ENCODE peak calls at places on chromosomes 7 and 10, in six cellular contexts. One of them, this sample, is unnamed.

GRCh38 chr7:20224005-20224404 is 6.8 kb upstream of the MACC1 start:
- DNase-seq in fibroblast of mammary gland: peak; percentile 22
- DNase-seq in astrocyte of the spinal cord: no peak
- DNase-seq in lower lobe of right lung: no peak
- DNase-seq in neural progenitor cell: no peak
- DNase-seq in astrocyte: no peak
- DNase-seq in this sample: no peak

GRCh38 chr7:16004661-16005060 is 318.2 kb upstream of the MEOX2 start:
- DNase-seq in fibroblast of mammary gland: no peak
- DNase-seq in astrocyte of the spinal cord: no peak
- DNase-seq in lower lobe of right lung: no peak
- DNase-seq in neural progenitor cell: no peak
- DNase-seq in astrocyte: no peak
- DNase-seq in this sample: no peak

GRCh38 chr7:154640266-154640865 is 362.6 kb downstream of the PAXIP1 start:
- DNase-seq in fibroblast of mammary gland: no peak
- DNase-seq in astrocyte of the spinal cord: no peak
- DNase-seq in lower lobe of right lung: no peak
- DNase-seq in neural progenitor cell: peak; percentile 64
- DNase-seq in astrocyte: no peak
- DNase-seq in this sample: no peak

GRCh38 chr7:101164071-101164840 is 1.1 kb downstream of the VGF start:
- DNase-seq in fibroblast of mammary gland: peak; percentile 51
- DNase-seq in astrocyte of the spinal cord: peak; percentile 59
- DNase-seq in lower lobe of right lung: no peak
- DNase-seq in neural progenitor cell: peak; percentile 89
- DNase-seq in astrocyte: peak; percentile 51
- DNase-seq in this sample: no peak

GRCh38 chr7:129213828-129214227 is 11.0 kb upstream of the AHCYL2 start:
- DNase-seq in fibroblast of mammary gland: peak; percentile 14
- DNase-seq in astrocyte of the spinal cord: no peak
- DNase-seq in lower lobe of right lung: no peak
- DNase-seq in neural progenitor cell: peak; percentile 64
- DNase-seq in astrocyte: no peak
- DNase-seq in this sample: peak; percentile 44

GRCh38 chr7:76037310-76037709 is 10.5 kb downstream of the STYXL1 start:
- DNase-seq in fibroblast of mammary gland: peak; percentile 97
- DNase-seq in astrocyte of the spinal cord: peak; percentile 29
- DNase-seq in lower lobe of right lung: no peak
- DNase-seq in neural progenitor cell: no peak
- DNase-seq in astrocyte: peak; percentile 52
- DNase-seq in this sample: no peak

GRCh38 chr7:99129001-99129400 is 14.9 kb downstream of the SMURF1 start:
- DNase-seq in fibroblast of mammary gland: peak; percentile 48
- DNase-seq in astrocyte of the spinal cord: no peak
- DNase-seq in lower lobe of right lung: no peak
- DNase-seq in neural progenitor cell: no peak
- DNase-seq in astrocyte: no peak
- DNase-seq in this sample: no peak

GRCh38 chr10:124417846-124418725 is 637 bp downstream of the OAT start:
- DNase-seq in fibroblast of mammary gland: peak; percentile 47
- DNase-seq in astrocyte of the spinal cord: peak; percentile 65
- DNase-seq in lower lobe of right lung: peak; percentile 71
- DNase-seq in neural progenitor cell: peak; percentile 74
- DNase-seq in astrocyte: peak; percentile 45
- DNase-seq in this sample: peak; percentile 61

GRCh38 chr7:50339990-50340500 is 35.5 kb downstream of the IKZF1 start:
- DNase-seq in fibroblast of mammary gland: no peak
- DNase-seq in astrocyte of the spinal cord: no peak
- DNase-seq in lower lobe of right lung: no peak
- DNase-seq in neural progenitor cell: no peak
- DNase-seq in astrocyte: no peak
- DNase-seq in this sample: peak; percentile 79

GRCh38 chr7:128100225-128100948 is 69.2 kb upstream of the LRRC4 start:
- DNase-seq in fibroblast of mammary gland: peak; percentile 25
- DNase-seq in astrocyte of the spinal cord: no peak
- DNase-seq in lower lobe of right lung: no peak
- DNase-seq in neural progenitor cell: no peak
- DNase-seq in astrocyte: no peak
- DNase-seq in this sample: no peak

GRCh38 chr7:105759670-105760548 is 116.5 kb downstream of the ATXN7L1 start:
- DNase-seq in fibroblast of mammary gland: peak; percentile 77
- DNase-seq in astrocyte of the spinal cord: peak; percentile 74
- DNase-seq in lower lobe of right lung: no peak
- DNase-seq in neural progenitor cell: peak; percentile 57
- DNase-seq in astrocyte: peak; percentile 32
- DNase-seq in this sample: peak; percentile 40

GRCh38 chr10:77311186-77311585 is 326.4 kb downstream of the KCNMA1 start:
- DNase-seq in fibroblast of mammary gland: no peak
- DNase-seq in astrocyte of the spinal cord: no peak
- DNase-seq in lower lobe of right lung: no peak
- DNase-seq in neural progenitor cell: peak; percentile 92
- DNase-seq in astrocyte: no peak
- DNase-seq in this sample: no peak

GRCh38 chr10:15518256-15518655 is 147.2 kb upstream of the FAM171A1 start:
- DNase-seq in fibroblast of mammary gland: peak; percentile 30
- DNase-seq in astrocyte of the spinal cord: peak; percentile 29
- DNase-seq in lower lobe of right lung: no peak
- DNase-seq in neural progenitor cell: no peak
- DNase-seq in astrocyte: peak; percentile 15
- DNase-seq in this sample: no peak

GRCh38 chr10:124052561-124052960 is 40.8 kb downstream of the CHST15 start:
- DNase-seq in fibroblast of mammary gland: no peak
- DNase-seq in astrocyte of the spinal cord: no peak
- DNase-seq in lower lobe of right lung: no peak
- DNase-seq in neural progenitor cell: no peak
- DNase-seq in astrocyte: no peak
- DNase-seq in this sample: no peak

GRCh38 chr7:70006411-70006920 is 408.2 kb downstream of the AUTS2 start:
- DNase-seq in fibroblast of mammary gland: no peak
- DNase-seq in astrocyte of the spinal cord: no peak
- DNase-seq in lower lobe of right lung: no peak
- DNase-seq in neural progenitor cell: no peak
- DNase-seq in astrocyte: no peak
- DNase-seq in this sample: no peak

GRCh38 chr7:116500071-116500853 is 724 bp downstream of the CAV2 start:
- DNase-seq in fibroblast of mammary gland: peak; percentile 45
- DNase-seq in astrocyte of the spinal cord: peak; percentile 69
- DNase-seq in lower lobe of right lung: peak; percentile 61
- DNase-seq in neural progenitor cell: peak; percentile 38
- DNase-seq in astrocyte: peak; percentile 75
- DNase-seq in this sample: peak; percentile 79

GRCh38 chr7:151711906-151712771 is 164.8 kb downstream of the PRKAG2 start:
- DNase-seq in fibroblast of mammary gland: no peak
- DNase-seq in astrocyte of the spinal cord: no peak
- DNase-seq in lower lobe of right lung: peak; percentile 78
- DNase-seq in neural progenitor cell: no peak
- DNase-seq in astrocyte: no peak
- DNase-seq in this sample: no peak

GRCh38 chr7:50296799-50297198 is 7.7 kb upstream of the IKZF1 start:
- DNase-seq in fibroblast of mammary gland: no peak
- DNase-seq in astrocyte of the spinal cord: no peak
- DNase-seq in lower lobe of right lung: no peak
- DNase-seq in neural progenitor cell: no peak
- DNase-seq in astrocyte: no peak
- DNase-seq in this sample: no peak

GRCh38 chr7:18361756-18362155 is 133.8 kb upstream of the HDAC9 start:
- DNase-seq in fibroblast of mammary gland: peak; percentile 65
- DNase-seq in astrocyte of the spinal cord: peak; percentile 20
- DNase-seq in lower lobe of right lung: no peak
- DNase-seq in neural progenitor cell: peak; percentile 15
- DNase-seq in astrocyte: peak; percentile 29
- DNase-seq in this sample: no peak

GRCh38 chr7:20862554-20862953 is 75.9 kb upstream of the SP8 start:
- DNase-seq in fibroblast of mammary gland: no peak
- DNase-seq in astrocyte of the spinal cord: no peak
- DNase-seq in lower lobe of right lung: no peak
- DNase-seq in neural progenitor cell: no peak
- DNase-seq in astrocyte: no peak
- DNase-seq in this sample: no peak

GRCh38 chr7:150405584-150406310 is 26.6 kb downstream of the ZNF775 start:
- DNase-seq in fibroblast of mammary gland: peak; percentile 22
- DNase-seq in astrocyte of the spinal cord: no peak
- DNase-seq in lower lobe of right lung: no peak
- DNase-seq in neural progenitor cell: peak; percentile 78
- DNase-seq in astrocyte: peak; percentile 29
- DNase-seq in this sample: peak; percentile 62

GRCh38 chr10:88165849-88166271 is 302.4 kb downstream of the PTEN start:
- DNase-seq in fibroblast of mammary gland: peak; percentile 48
- DNase-seq in astrocyte of the spinal cord: peak; percentile 80
- DNase-seq in lower lobe of right lung: no peak
- DNase-seq in neural progenitor cell: no peak
- DNase-seq in astrocyte: peak; percentile 79
- DNase-seq in this sample: no peak

GRCh38 chr7:66189695-66190503 is 15.2 kb upstream of the TPST1 start:
- DNase-seq in fibroblast of mammary gland: no peak
- DNase-seq in astrocyte of the spinal cord: no peak
- DNase-seq in lower lobe of right lung: no peak
- DNase-seq in neural progenitor cell: no peak
- DNase-seq in astrocyte: no peak
- DNase-seq in this sample: no peak

GRCh38 chr10:6014241-6014761 is 37.0 kb upstream of the IL15RA start:
- DNase-seq in fibroblast of mammary gland: peak; percentile 59
- DNase-seq in astrocyte of the spinal cord: peak; percentile 36
- DNase-seq in lower lobe of right lung: no peak
- DNase-seq in neural progenitor cell: peak; percentile 54
- DNase-seq in astrocyte: peak; percentile 12
- DNase-seq in this sample: peak; percentile 83

GRCh38 chr7:12423995-12424745 is 20.5 kb upstream of the VWDE start:
- DNase-seq in fibroblast of mammary gland: peak; percentile 50
- DNase-seq in astrocyte of the spinal cord: peak; percentile 38
- DNase-seq in lower lobe of right lung: no peak
- DNase-seq in neural progenitor cell: no peak
- DNase-seq in astrocyte: peak; percentile 16
- DNase-seq in this sample: no peak

GRCh38 chr7:17183630-17184328 is 114.7 kb upstream of the AHR start:
- DNase-seq in fibroblast of mammary gland: peak; percentile 86
- DNase-seq in astrocyte of the spinal cord: peak; percentile 29
- DNase-seq in lower lobe of right lung: no peak
- DNase-seq in neural progenitor cell: no peak
- DNase-seq in astrocyte: peak; percentile 63
- DNase-seq in this sample: no peak

GRCh38 chr10:22505923-22506685 is 160.8 kb downstream of the SPAG6 start:
- DNase-seq in fibroblast of mammary gland: peak; percentile 20
- DNase-seq in astrocyte of the spinal cord: no peak
- DNase-seq in lower lobe of right lung: no peak
- DNase-seq in neural progenitor cell: no peak
- DNase-seq in astrocyte: no peak
- DNase-seq in this sample: peak; percentile 79

GRCh38 chr10:113007821-113008220 is 57.8 kb downstream of the TCF7L2 start:
- DNase-seq in fibroblast of mammary gland: no peak
- DNase-seq in astrocyte of the spinal cord: no peak
- DNase-seq in lower lobe of right lung: no peak
- DNase-seq in neural progenitor cell: no peak
- DNase-seq in astrocyte: no peak
- DNase-seq in this sample: peak; percentile 44

GRCh38 chr7:93046641-93047040 is 71.1 kb downstream of the SAMD9 start:
- DNase-seq in fibroblast of mammary gland: no peak
- DNase-seq in astrocyte of the spinal cord: no peak
- DNase-seq in lower lobe of right lung: no peak
- DNase-seq in neural progenitor cell: no peak
- DNase-seq in astrocyte: no peak
- DNase-seq in this sample: no peak

GRCh38 chr7:83731154-83731553 is 82.2 kb upstream of the SEMA3E start:
- DNase-seq in fibroblast of mammary gland: no peak
- DNase-seq in astrocyte of the spinal cord: no peak
- DNase-seq in lower lobe of right lung: no peak
- DNase-seq in neural progenitor cell: no peak
- DNase-seq in astrocyte: no peak
- DNase-seq in this sample: no peak

GRCh38 chr10:49327036-49327813 is 28.3 kb downstream of the C10orf71 start:
- DNase-seq in fibroblast of mammary gland: no peak
- DNase-seq in astrocyte of the spinal cord: no peak
- DNase-seq in lower lobe of right lung: no peak
- DNase-seq in neural progenitor cell: no peak
- DNase-seq in astrocyte: no peak
- DNase-seq in this sample: no peak
- TF ChIP-seq CTCF in fibroblast of mammary gland: no peak
- TF ChIP-seq CTCF in astrocyte of the spinal cord: no peak
- TF ChIP-seq CTCF in lower lobe of right lung: no peak
- TF ChIP-seq CTCF in neural progenitor cell: no peak
- TF ChIP-seq CTCF in astrocyte: no peak
- TF ChIP-seq CTCF in this sample: no peak

DNA sequence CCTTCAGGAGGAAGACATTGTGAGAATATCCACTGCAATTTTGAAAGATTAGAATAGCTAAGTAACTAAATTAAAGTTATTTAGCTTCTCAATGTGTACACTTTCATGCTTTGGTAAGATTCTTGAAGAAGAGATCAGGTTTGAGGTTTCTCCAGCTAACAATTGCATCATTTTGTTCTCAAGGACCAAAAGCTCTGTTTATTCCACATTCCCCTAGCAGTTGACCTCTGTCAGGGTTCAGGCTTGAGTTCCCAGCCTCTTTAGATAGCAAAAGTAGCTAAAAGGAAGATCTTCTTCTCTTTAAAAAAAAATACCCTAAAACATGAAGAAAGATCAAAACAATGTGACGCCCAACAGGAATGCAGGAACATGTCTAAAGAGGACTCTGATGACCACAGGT is 179.4 kb upstream of the IGFBP3 start:
- DNase-seq in fibroblast of mammary gland: no peak
- DNase-seq in astrocyte of the spinal cord: peak; percentile 14
- DNase-seq in lower lobe of right lung: no peak
- DNase-seq in neural progenitor cell: no peak
- DNase-seq in astrocyte: no peak
- DNase-seq in this sample: no peak
- TF ChIP-seq CTCF in fibroblast of mammary gland: no peak
- TF ChIP-seq CTCF in astrocyte of the spinal cord: no peak
- TF ChIP-seq CTCF in lower lobe of right lung: no peak
- TF ChIP-seq CTCF in neural progenitor cell: no peak
- TF ChIP-seq CTCF in astrocyte: no peak
- TF ChIP-seq CTCF in this sample: no peak

GRCh38 chr10:52889611-52890010 is 117.0 kb upstream of the MBL2 start:
- DNase-seq in fibroblast of mammary gland: no peak
- DNase-seq in astrocyte of the spinal cord: no peak
- DNase-seq in lower lobe of right lung: no peak
- DNase-seq in neural progenitor cell: no peak
- DNase-seq in astrocyte: no peak
- DNase-seq in this sample: no peak
- TF ChIP-seq CTCF in fibroblast of mammary gland: no peak
- TF ChIP-seq CTCF in astrocyte of the spinal cord: no peak
- TF ChIP-seq CTCF in lower lobe of right lung: no peak
- TF ChIP-seq CTCF in neural progenitor cell: no peak
- TF ChIP-seq CTCF in astrocyte: no peak
- TF ChIP-seq CTCF in this sample: no peak

GRCh38 chr7:44348851-44349781 is 23.7 kb upstream of the CAMK2B start:
- DNase-seq in fibroblast of mammary gland: no peak
- DNase-seq in astrocyte of the spinal cord: no peak
- DNase-seq in lower lobe of right lung: no peak
- DNase-seq in neural progenitor cell: peak; percentile 8
- DNase-seq in astrocyte: no peak
- DNase-seq in this sample: no peak
- TF ChIP-seq CTCF in fibroblast of mammary gland: no peak
- TF ChIP-seq CTCF in astrocyte of the spinal cord: no peak
- TF ChIP-seq CTCF in lower lobe of right lung: no peak
- TF ChIP-seq CTCF in neural progenitor cell: peak; percentile 33
- TF ChIP-seq CTCF in astrocyte: no peak
- TF ChIP-seq CTCF in this sample: no peak